ENCODE peak calls at places on chromosomes 5 and 9, in five cellular contexts. G is lung, R is NT2/D1, S is psoas muscle, M is left ventricle myocardium inferior. T is an unnamed sample. For H3K36me3 and H3K4me1, the result is how much of the 10 kb centered on the place peaks cover.

GRCh38 chr9:35357826-35358225 is 132.1 kb upstream of the RUSC2 start:
- DNase-seq in G (no peak), R (no peak), S (no peak), M (no peak), T (no peak)

GRCh38 chr5:148748702-148749101 is 77.7 kb upstream of the ADRB2 start:
- DNase-seq in G (no peak), R (no peak), S (no peak), M (no peak), T (no peak)

GRCh38 chr9:129863059-129863690 is 27.9 kb downstream of the USP20 start:
- DNase-seq in G (no peak), R (no peak), S (no peak), M (no peak), T (no peak)

GRCh38 chr9:130940693-130941576 is 1.9 kb upstream of the FIBCD1 start:
- DNase-seq in G (peak), R (peak), S (peak), M (peak), T (no peak)

GRCh38 chr5:179166886-179167841 is 107.0 kb downstream of the ZNF354C start:
- DNase-seq in G (no peak), R (peak), S (peak), M (peak), T (peak)

GRCh38 chr5:10307206-10308148 is at the start of gene CMBL:
- DNase-seq in G (peak), R (peak), S (peak), M (peak), T (peak)

GRCh38 chr5:109590799-109591198 is 98.9 kb upstream of the MAN2A1 start:
- DNase-seq in G (no peak), R (no peak), S (no peak), M (no peak), T (no peak)

GRCh38 chr9:122031157-122031556 is 62.0 kb downstream of the TTLL11 start:
- DNase-seq in G (no peak), R (no peak), S (no peak), M (no peak), T (no peak)

GRCh38 chr5:148776780-148777179 is 49.6 kb upstream of the ADRB2 start:
- DNase-seq in G (no peak), R (no peak), S (no peak), M (no peak), T (no peak)

GRCh38 chr5:42397267-42397666 is 26.0 kb upstream of the GHR start:
- DNase-seq in G (no peak), R (no peak), S (no peak), M (peak), T (no peak)

GRCh38 chr9:83491413-83491812 is 46.8 kb downstream of the FRMD3 start:
- DNase-seq in G (no peak), R (no peak), S (no peak), M (no peak), T (no peak)

GRCh38 chr5:178787889-178788288 is 57.4 kb upstream of the ZNF354A start:
- DNase-seq in G (no peak), R (no peak), S (no peak), M (no peak), T (no peak)

GRCh38 chr5:37448941-37449340 is 69.8 kb downstream of the WDR70 start:
- DNase-seq in G (no peak), R (no peak), S (no peak), M (no peak), T (no peak)

GRCh38 chr9:89606049-89606481 is 1.3 kb downstream of the GADD45G start:
- DNase-seq in G (peak), R (no peak), S (peak), M (peak), T (peak)

GRCh38 chr5:72106922-72107873 is at the start of gene MAP1B:
- DNase-seq in G (no peak), R (peak), S (peak), M (peak), T (peak)

GRCh38 chr5:39604491-39604890 is 179.7 kb upstream of the DAB2 start:
- DNase-seq in G (no peak), R (no peak), S (no peak), M (no peak), T (no peak)

GRCh38 chr5:75935572-75935971 is 147.6 kb upstream of the SV2C start:
- DNase-seq in G (no peak), R (no peak), S (no peak), M (no peak), T (no peak)

GRCh38 chr5:77550416-77550815 is 58.3 kb upstream of the WDR41 start:
- DNase-seq in G (no peak), R (no peak), S (no peak), M (no peak), T (no peak)

GRCh38 chr9:27212621-27213020 is 84.3 kb downstream of the EQTN start:
- DNase-seq in G (no peak), R (no peak), S (no peak), M (no peak), T (no peak)

GRCh38 chr5:138964547-138965174 is 89.5 kb upstream of the LRRTM2 start:
- DNase-seq in G (no peak), R (no peak), S (no peak), M (no peak), T (peak)

GRCh38 chr9:132699926-132700325 is 29.7 kb downstream of the GTF3C4 start:
- DNase-seq in G (no peak), R (no peak), S (no peak), M (no peak), T (no peak)

GRCh38 chr9:33628865-33629410 is 104.9 kb downstream of the ANKRD18B start:
- DNase-seq in G (no peak), R (no peak), S (no peak), M (no peak), T (no peak)

GRCh38 chr5:147565524-147565923 is 55.7 kb upstream of the DPYSL3 start:
- DNase-seq in G (no peak), R (no peak), S (no peak), M (no peak), T (no peak)

GRCh38 chr5:83343345-83343744 is 128.2 kb upstream of the VCAN start:
- DNase-seq in G (no peak), R (no peak), S (no peak), M (no peak), T (no peak)

GRCh38 chr5:56434986-56435385 is 201.9 kb upstream of the ANKRD55 start:
- DNase-seq in G (no peak), R (no peak), S (no peak), M (no peak), T (no peak)

GRCh38 chr9:112038017-112038408 is 137.1 kb downstream of the SUSD1 start:
- DNase-seq in G (no peak), R (no peak), S (no peak), M (no peak), T (no peak)

GRCh38 chr5:33850100-33850594 is 41.6 kb downstream of the ADAMTS12 start:
- DNase-seq in G (no peak), R (peak), S (no peak), M (no peak), T (no peak)

GRCh38 chr5:17400724-17401508 is 97.1 kb upstream of the TAF11L2 start:
- DNase-seq in G (no peak), R (no peak), S (no peak), M (no peak), T (peak)

GRCh38 chr5:36251218-36251617 is 9.5 kb upstream of the NADK2 start:
- DNase-seq in G (no peak), R (no peak), S (no peak), M (no peak), T (no peak)

GRCh38 chr9:93533863-93534262 is 42.5 kb upstream of the PHF2 start:
- DNase-seq in G (no peak), R (no peak), S (no peak), M (no peak), T (no peak)

GRCh38 chr9:93531374-93531773 is 45.0 kb upstream of the PHF2 start:
- DNase-seq in G (no peak), R (no peak), S (no peak), M (no peak), T (no peak)

GRCh38 chr9:93536167-93536566 is 40.2 kb upstream of the PHF2 start:
- DNase-seq in G (no peak), R (no peak), S (no peak), M (no peak), T (no peak)

GRCh38 chr9:93536874-93537273 is 39.5 kb upstream of the PHF2 start:
- DNase-seq in G (no peak), R (no peak), S (no peak), M (no peak), T (no peak)

DNA sequence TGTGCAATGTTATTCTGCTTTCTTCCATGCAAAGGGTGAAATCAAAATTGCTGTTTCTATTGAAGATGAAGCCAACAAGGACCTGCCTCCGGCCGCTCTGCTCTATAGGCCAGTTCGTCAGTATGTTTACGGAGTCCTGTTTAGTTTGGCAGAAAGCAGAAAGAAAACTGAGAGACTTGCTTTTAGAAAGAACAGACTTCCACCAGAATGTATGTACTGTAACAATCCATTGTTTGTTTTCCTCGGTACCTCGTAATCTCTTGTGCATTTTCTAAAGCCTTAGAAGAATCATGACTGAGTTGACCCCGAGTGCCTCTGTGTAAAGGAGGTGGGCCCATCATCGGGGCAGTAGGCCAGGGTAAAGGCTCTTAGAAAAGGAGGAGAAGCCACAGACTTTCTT is 44.3 kb upstream of the PHF2 start:
- DNase-seq in G (no peak), R (no peak), S (no peak), M (no peak), T (no peak)
- H3K36me3 ChIP-seq in G (under half), R (half or more), S (under half), M (half or more), T (under half)

GRCh38 chr9:92064711-92065110 is 50.5 kb downstream of the SPTLC1 start:
- DNase-seq in G (no peak), R (no peak), S (no peak), M (no peak), T (no peak)
- H3K4me1 ChIP-seq in G (under half), R (under half), S (under half), M (under half), T (under half)

DNA sequence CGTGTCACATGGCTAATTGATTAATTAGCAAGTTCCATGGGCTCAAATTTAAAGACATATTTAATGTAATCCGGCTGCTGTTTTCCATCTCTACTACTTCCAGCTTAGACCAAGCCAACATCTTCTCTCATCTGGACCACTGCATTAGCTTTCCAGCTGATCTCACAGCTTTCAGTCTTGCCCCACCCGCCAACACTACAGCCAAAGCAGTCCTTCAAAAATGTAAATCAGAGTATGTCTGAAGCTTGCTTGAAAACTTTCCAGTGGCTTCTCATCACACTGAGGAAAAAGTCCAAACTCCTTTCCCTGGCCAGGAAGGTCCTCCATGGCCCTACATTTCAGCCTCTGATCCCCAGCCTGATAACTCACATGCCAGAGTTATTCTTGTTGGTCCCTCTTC is 38.4 kb downstream of the TTC1 start:
- DNase-seq in G (no peak), R (no peak), S (no peak), M (no peak), T (no peak)
- H3K36me3 ChIP-seq in G (under half), R (under half), S (under half), M (half or more), T (under half)

GRCh38 chr9:134455537-134455936 is 129.3 kb downstream of the RXRA start:
- DNase-seq in G (no peak), R (no peak), S (no peak), M (no peak), T (no peak)

GRCh38 chr9:134455951-134456739 is 129.9 kb downstream of the RXRA start:
- DNase-seq in G (peak), R (no peak), S (peak), M (peak), T (no peak)

GRCh38 chr9:134455010-134455409 is 128.8 kb downstream of the RXRA start:
- DNase-seq in G (no peak), R (no peak), S (no peak), M (no peak), T (no peak)

GRCh38 chr9:134453776-134454175 is 127.5 kb downstream of the RXRA start:
- DNase-seq in G (no peak), R (no peak), S (no peak), M (no peak), T (no peak)

GRCh38 chr9:134454386-134454978 is 128.2 kb downstream of the RXRA start:
- DNase-seq in G (no peak), R (no peak), S (no peak), M (no peak), T (no peak)
- H3K4me1 ChIP-seq in G (under half), R (under half), S (under half), M (under half), T (under half)

DNA sequence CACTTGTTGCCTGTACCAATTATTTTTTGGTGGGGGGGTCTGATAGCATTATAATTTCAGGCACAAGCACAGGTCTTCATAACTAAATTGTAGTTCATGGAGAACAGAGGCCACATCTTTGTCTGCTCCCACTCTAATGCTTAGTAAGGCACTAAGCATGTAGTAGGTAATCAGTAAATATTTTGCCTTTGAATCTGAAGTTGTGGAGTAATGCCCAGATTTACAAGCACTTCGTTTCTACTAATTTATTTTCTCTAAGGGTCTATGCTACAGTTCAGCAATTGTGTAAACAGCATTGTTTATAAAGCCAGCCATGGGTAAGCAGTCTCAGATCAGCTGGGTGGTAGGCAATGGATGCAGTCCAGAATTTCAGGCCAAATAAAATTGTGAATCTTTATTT is 78.6 kb downstream of the GRIA1 start:
- DNase-seq in G (no peak), R (no peak), S (no peak), M (no peak), T (no peak)
- H3K36me3 ChIP-seq in G (under half), R (under half), S (under half), M (under half), T (under half)

GRCh38 chr9:135050072-135050990 is 37.1 kb upstream of the OLFM1 start:
- DNase-seq in G (no peak), R (no peak), S (no peak), M (no peak), T (no peak)
- H3K4me1 ChIP-seq in G (under half), R (under half), S (under half), M (under half), T (under half)

T was measured in HAP-1.